ENCODE peak calls at places on chromosomes 3 and 15, in nine cellular contexts. F is stomach, H is GM23338, E is neural crest cell, A is fibroblast of the aortic adventitia, L is fibroblast of lung, P is ovary, M is fibroblast of pulmonary artery, V is choroid plexus epithelial cell. C is an unnamed sample.

GRCh38 chr3:98246142-98246541 is 17.9 kb upstream of the OR5H6 start:
- DNase-seq in E (no peak), M (no peak), H (no peak), F (no peak), L (no peak), A (no peak), V (no peak), P (no peak), C (no peak)

GRCh38 chr3:41323455-41323854 is 124.2 kb downstream of the CTNNB1 start:
- DNase-seq in V (peak; percentile 25), H (no peak), A (no peak), L (no peak), M (peak; percentile 21), P (no peak), F (no peak), E (no peak), C (no peak)

GRCh38 chr15:101675796-101676582 is 23.8 kb upstream of the TM2D3 start:
- DNase-seq in F (no peak), M (peak; percentile 68), H (peak; percentile 37), A (peak; percentile 56), P (no peak), V (peak; percentile 77), E (no peak), L (peak; percentile 88), C (no peak)

GRCh38 chr3:98596902-98597500 is 3.6 kb upstream of the CPOX start:
- DNase-seq in F (no peak), V (peak; percentile 62), A (peak; percentile 55), M (peak; percentile 58), P (no peak), H (peak; percentile 42), L (peak; percentile 48), E (no peak), C (no peak)

GRCh38 chr15:51444112-51444511 is 102.7 kb downstream of the GLDN start:
- DNase-seq in H (no peak), P (no peak), E (no peak), A (no peak), V (no peak), M (no peak), L (no peak), F (no peak), C (peak; percentile 28)

GRCh38 chr3:188071636-188072035 is 82.3 kb upstream of the LPP start:
- DNase-seq in A (no peak), P (no peak), V (no peak), E (no peak), M (no peak), H (no peak), F (no peak), L (no peak), C (no peak)

GRCh38 chr15:39918688-39919385 is 1.2 kb downstream of the GPR176 start:
- DNase-seq in A (peak; percentile 91), E (no peak), V (peak; percentile 87), L (peak; percentile 72), M (peak; percentile 86), H (no peak), P (no peak), F (no peak), C (no peak)

GRCh38 chr3:13577181-13578121 is 28.5 kb downstream of the FBLN2 start:
- DNase-seq in H (no peak), F (no peak), A (no peak), P (no peak), L (no peak), E (no peak), M (no peak), V (no peak), C (no peak)

GRCh38 chr15:77784361-77785292 is 151.9 kb upstream of the LINGO1 start:
- DNase-seq in P (no peak), E (peak; percentile 10), F (no peak), A (peak; percentile 7), V (peak; percentile 19), M (peak; percentile 17), L (peak; percentile 2), H (peak; percentile 87), C (peak; percentile 59)

GRCh38 chr3:139629033-139629432 is 48.7 kb downstream of the NMNAT3 start:
- DNase-seq in P (no peak), H (peak; percentile 66), E (no peak), L (peak; percentile 3), M (peak; percentile 4), A (no peak), V (peak; percentile 21), F (no peak), C (peak; percentile 18)

GRCh38 chr15:101689901-101690300 is 34.4 kb downstream of the TARS3 start:
- DNase-seq in H (no peak), P (no peak), F (no peak), A (no peak), M (peak; percentile 39), L (peak; percentile 28), V (peak; percentile 57), E (no peak), C (no peak)

DNA sequence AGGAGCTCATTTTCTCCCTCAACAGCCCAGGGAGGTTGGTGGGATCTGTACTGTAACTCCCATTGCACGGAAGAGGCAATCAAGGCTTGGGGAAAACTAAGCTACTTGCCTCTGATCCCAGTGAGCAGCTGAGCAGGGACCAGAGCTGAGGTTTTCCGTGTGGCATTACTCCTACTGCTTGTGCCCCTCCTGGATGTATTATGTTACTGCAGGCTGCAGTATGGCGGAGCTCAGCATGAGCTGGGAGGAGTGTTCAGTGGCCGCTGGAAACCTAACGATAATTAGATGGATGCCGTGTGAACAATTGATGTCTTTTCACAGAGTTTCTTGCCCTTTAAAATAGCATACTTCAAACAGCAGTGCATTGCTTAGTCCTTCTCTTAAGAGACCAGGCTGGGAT is 2.0 kb upstream of the TPRG1 start:
- DNase-seq in F (no peak), L (no peak), H (peak; percentile 65), A (no peak), E (no peak), V (no peak), M (no peak), P (no peak), C (no peak)
- TF ChIP-seq CTCF in F (no peak), L (no peak), H (peak; percentile 50), A (no peak), E (no peak), V (peak; percentile 30), M (no peak), P (no peak), C (no peak)

GRCh38 chr15:81336568-81336967 is 12.6 kb upstream of the STARD5 start:
- DNase-seq in V (peak; percentile 79), P (no peak), F (no peak), H (peak; percentile 28), A (peak; percentile 49), L (peak; percentile 58), E (no peak), M (peak; percentile 58), C (peak; percentile 39)
- TF ChIP-seq CTCF in V (peak; percentile 79), P (no peak), F (no peak), H (peak; percentile 37), A (peak; percentile 58), L (peak; percentile 37), E (peak; percentile 20), M (peak; percentile 49), C (peak; percentile 51)

DNA sequence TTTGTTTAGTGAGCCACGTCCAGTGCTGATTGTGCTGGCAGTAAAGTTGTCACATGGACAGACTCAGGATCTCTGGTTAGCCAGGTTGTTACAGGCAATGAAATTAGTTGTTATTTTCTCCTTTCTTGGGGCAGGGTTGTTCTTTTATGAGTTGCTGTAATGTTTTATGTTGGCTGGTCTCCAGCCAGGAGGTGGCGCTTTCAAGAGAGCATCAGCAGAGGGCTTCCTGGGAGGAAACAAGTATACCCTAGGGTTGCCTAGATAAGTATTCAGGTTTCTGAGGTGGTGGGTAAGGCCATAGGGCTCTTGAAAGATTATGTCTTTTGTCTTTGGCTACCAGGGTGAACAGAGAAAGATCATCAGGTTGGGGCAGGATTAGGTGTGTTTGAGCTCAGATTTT is 14.5 kb upstream of the CFAP20DC start:
- DNase-seq in V (peak; percentile 6), H (peak; percentile 54), A (no peak), F (no peak), P (no peak), E (no peak), L (no peak), M (no peak), C (no peak)
- TF ChIP-seq CTCF in V (peak; percentile 24), H (peak; percentile 66), A (no peak), F (no peak), P (no peak), E (no peak), L (no peak), M (no peak), C (no peak)

GRCh38 chr3:61560452-61561373 is 658 bp upstream of the PTPRG start:
- DNase-seq in H (peak; percentile 96), V (peak; percentile 91), P (peak; percentile 85), F (peak; percentile 75), L (peak; percentile 87), M (peak; percentile 89), E (peak; percentile 65), A (peak; percentile 87), C (peak; percentile 71)
- TF ChIP-seq CTCF in H (no peak), V (peak; percentile 20), P (peak; percentile 39), F (no peak), L (peak; percentile 23), M (no peak), E (peak; percentile 34), A (peak; percentile 15), C (no peak)

C was measured in GM13977.